ENCODE peak calls at places on chromosomes 13 and 19, in five cellular contexts. Z, P, E, F and N are unnamed samples.

GRCh38 chr13:40961224-40961623 is 57.9 kb downstream of the ELF1 start:
- DNase-seq in Z (no peak), E (no peak), P (no peak), F (no peak), N (no peak)

GRCh38 chr19:18603255-18603957 is 3.2 kb downstream of the CRLF1 start:
- DNase-seq in Z (no peak), E (no peak), F (no peak), P (no peak), N (no peak)

GRCh38 chr19:47186337-47187022 is 44.5 kb downstream of the BBC3 start:
- DNase-seq in F (no peak), Z (no peak), P (no peak), E (no peak), N (no peak)

GRCh38 chr19:19821366-19822147 is at the start of gene ZNF506:
- DNase-seq in E (peak), P (peak), F (peak), Z (peak), N (peak)

GRCh38 chr19:33134571-33135041 is 2.7 kb downstream of the WDR88 start:
- DNase-seq in Z (no peak), P (no peak), F (no peak), E (no peak), N (no peak)

GRCh38 chr19:55189424-55189823 is 9.3 kb upstream of the SYT5 start:
- DNase-seq in P (no peak), Z (no peak), E (peak), F (no peak), N (peak)

GRCh38 chr13:46361535-46361934 is 25.5 kb downstream of the RUBCNL start:
- DNase-seq in E (no peak), F (no peak), Z (no peak), P (no peak), N (no peak)

GRCh38 chr13:40562975-40563349 is 103.5 kb downstream of the FOXO1 start:
- DNase-seq in E (no peak), F (no peak), Z (no peak), P (no peak), N (no peak)

GRCh38 chr19:16382775-16383543 is 58.3 kb downstream of the KLF2 start:
- DNase-seq in Z (peak), P (peak), E (peak), F (peak), N (peak)

GRCh38 chr19:8373867-8374813 is 10.2 kb downstream of the ANGPTL4 start:
- DNase-seq in F (no peak), E (no peak), P (no peak), Z (peak), N (no peak)
- TF ChIP-seq CTCF in F (peak), E (no peak), P (no peak), Z (peak), N (no peak)

DNA sequence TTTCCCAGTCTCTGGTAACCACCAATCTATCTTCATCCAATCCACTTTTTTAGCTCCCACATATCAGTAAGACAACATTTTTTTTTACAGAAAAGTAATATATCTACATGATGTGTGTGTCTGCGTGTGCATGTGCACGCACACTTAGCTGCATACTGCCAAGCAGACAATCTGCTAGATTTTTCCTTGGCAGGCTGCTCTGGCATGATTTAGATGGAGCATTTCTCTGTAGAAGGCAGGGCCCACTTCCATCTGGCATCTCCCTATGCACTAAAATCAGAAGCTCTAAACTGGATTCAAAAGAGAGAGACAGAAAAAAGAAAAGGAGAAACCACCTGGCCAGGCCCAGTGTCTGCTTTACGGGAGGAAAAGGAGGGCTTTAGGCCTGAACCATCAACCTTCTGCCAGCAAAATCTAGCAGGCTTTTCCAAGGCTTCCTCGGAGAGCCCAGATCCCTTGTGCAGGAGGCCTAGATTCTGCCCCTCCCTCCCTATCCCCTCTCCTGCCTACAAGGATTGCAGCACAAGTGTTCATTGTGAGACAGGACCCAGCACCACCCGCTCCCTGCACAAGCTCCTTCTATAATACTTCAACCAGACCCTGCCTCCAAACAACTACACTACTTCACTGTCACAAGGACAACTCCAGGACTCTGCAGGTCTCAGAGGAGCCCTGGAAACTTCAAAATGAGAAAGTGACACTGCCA is 99.3 kb downstream of the DOCK9 start:
- DNase-seq in Z (no peak), P (no peak), F (no peak), E (no peak), N (no peak)
- TF ChIP-seq CTCF in Z (no peak), P (no peak), F (no peak), E (no peak), N (no peak)

GRCh38 chr19:2050991-2051770 is at the start of gene MKNK2:
- DNase-seq in P (peak), F (peak), E (peak), Z (peak), N (peak)
- TF ChIP-seq CTCF in P (no peak), F (peak), E (peak), Z (peak), N (peak)

GRCh38 chr19:3651684-3652083 is 25.1 kb upstream of the CACTIN start:
- DNase-seq in P (no peak), E (no peak), Z (no peak), F (no peak), N (no peak)

GRCh38 chr19:3648037-3648905 is 21.7 kb upstream of the CACTIN start:
- DNase-seq in P (no peak), Z (no peak), E (no peak), F (no peak), N (no peak)

GRCh38 chr19:3652422-3652821 is 25.8 kb upstream of the CACTIN start:
- DNase-seq in P (no peak), F (no peak), E (no peak), Z (no peak), N (no peak)

GRCh38 chr19:3653081-3653795 is 26.6 kb upstream of the CACTIN start:
- DNase-seq in P (no peak), E (no peak), Z (no peak), F (no peak), N (no peak)

GRCh38 chr19:3649888-3650287 is 23.3 kb upstream of the CACTIN start:
- DNase-seq in P (no peak), F (no peak), E (no peak), Z (no peak), N (no peak)
- TF ChIP-seq CTCF in P (no peak), F (no peak), E (no peak), Z (no peak), N (no peak)

GRCh38 chr19:48738557-48739399 is 1.6 kb downstream of the RASIP1 start:
- DNase-seq in E (peak), Z (peak), P (peak), F (peak), N (no peak)
- TF ChIP-seq CTCF in E (peak), Z (peak), P (no peak), F (peak), N (no peak)

GRCh38 chr13:112244495-112245177 is 131.5 kb upstream of the SPACA7 start:
- DNase-seq in Z (no peak), F (no peak), E (no peak), P (no peak), N (no peak)

GRCh38 chr13:112244061-112244460 is 132.1 kb upstream of the SPACA7 start:
- DNase-seq in F (no peak), P (no peak), E (no peak), Z (no peak), N (no peak)

GRCh38 chr13:112246731-112247470 is 129.3 kb upstream of the SPACA7 start:
- DNase-seq in F (no peak), Z (no peak), P (no peak), E (no peak), N (no peak)

GRCh38 chr13:112245959-112246358 is 130.2 kb upstream of the SPACA7 start:
- DNase-seq in E (no peak), F (no peak), P (no peak), Z (no peak), N (no peak)

GRCh38 chr13:112245179-112245724 is 130.9 kb upstream of the SPACA7 start:
- DNase-seq in Z (no peak), P (no peak), E (no peak), F (no peak), N (no peak)
- TF ChIP-seq CTCF in Z (no peak), P (no peak), E (no peak), F (no peak), N (no peak)

GRCh38 chr13:100986571-100986970 is 312.0 kb upstream of the TMTC4 start:
- DNase-seq in E (no peak), F (no peak), Z (no peak), P (no peak), N (no peak)

GRCh38 chr13:100987993-100988392 is 313.4 kb upstream of the TMTC4 start:
- DNase-seq in F (no peak), Z (no peak), P (no peak), E (no peak), N (peak)

GRCh38 chr13:100984349-100984748 is 309.8 kb upstream of the TMTC4 start:
- DNase-seq in Z (no peak), F (no peak), E (no peak), P (no peak), N (no peak)

DNA sequence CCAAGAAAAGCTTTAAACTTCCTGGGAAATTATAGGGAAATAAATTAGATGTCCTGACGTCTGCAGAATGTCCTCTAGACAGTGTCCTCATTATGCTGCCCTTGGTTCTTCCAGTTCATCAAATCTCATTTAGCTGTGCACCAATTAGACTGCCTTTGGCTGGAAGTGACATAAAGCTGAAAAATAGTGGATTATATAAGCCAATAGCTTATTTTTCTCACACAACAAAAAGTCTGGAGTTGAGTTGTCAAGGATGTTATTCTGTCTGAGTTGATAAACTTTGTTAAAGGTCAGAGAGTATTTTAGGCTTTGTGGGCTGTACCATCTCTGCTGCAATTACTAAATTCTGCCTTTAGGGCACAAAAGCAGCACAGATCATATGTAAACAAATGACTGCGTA is 314.8 kb upstream of the TMTC4 start:
- DNase-seq in F (no peak), P (no peak), Z (no peak), E (no peak), N (no peak)
- TF ChIP-seq CTCF in F (no peak), P (no peak), Z (no peak), E (no peak), N (no peak)